ENCODE peak calls at places on chromosomes 1 and 21, in ten cellular contexts. K, O, X, D, A, R, B, I, Q and M are unnamed samples. For H3K36me3, H3K27me3 and H3K4me1, the result is how much of the 10 kb centered on the place peaks cover.

GRCh38 chr1:228953207-228953606 is 217.9 kb downstream of the RHOU start:
- DNase-seq in D (no peak), A (no peak), X (no peak), B (no peak), R (no peak), O (no peak), Q (no peak), I (no peak), K (no peak), M (no peak)

GRCh38 chr1:206496131-206496793 is 11.1 kb upstream of the RASSF5 start:
- DNase-seq in R (no peak), A (no peak), K (no peak), I (no peak), X (no peak), B (no peak), D (no peak), O (peak), Q (no peak), M (no peak)

GRCh38 chr21:35529141-35529863 is 480.2 kb upstream of the RUNX1 start:
- DNase-seq in X (peak), K (peak), B (no peak), R (no peak), A (peak), O (no peak), D (no peak), Q (no peak), I (peak), M (no peak)

GRCh38 chr1:6612641-6613360 is 730 bp upstream of the PHF13 start:
- DNase-seq in R (no peak), A (no peak), I (peak), Q (no peak), K (peak), B (peak), O (peak), D (no peak), X (peak), M (no peak)

GRCh38 chr1:91584866-91585265 is 84.2 kb downstream of the CDC7 start:
- DNase-seq in D (no peak), I (no peak), A (no peak), X (no peak), Q (no peak), R (no peak), O (no peak), B (no peak), K (no peak), M (no peak)

GRCh38 chr1:244022301-244022700 is 28.8 kb upstream of the ZBTB18 start:
- DNase-seq in O (peak), Q (peak), R (no peak), X (peak), B (no peak), D (no peak), A (no peak), K (peak), I (no peak), M (no peak)

GRCh38 chr1:201126832-201127754 is at the start of gene ASCL5:
- DNase-seq in Q (no peak), I (no peak), A (no peak), R (no peak), D (no peak), B (no peak), X (peak), O (no peak), K (no peak), M (no peak)

GRCh38 chr1:210234254-210234747 is 1.7 kb downstream of the SERTAD4 start:
- DNase-seq in O (no peak), X (no peak), K (no peak), D (no peak), B (no peak), R (no peak), I (no peak), Q (no peak), A (no peak), M (no peak)

GRCh38 chr1:6260433-6260934 is 414 bp downstream of the GPR153 start:
- DNase-seq in B (no peak), I (no peak), X (peak), R (no peak), Q (peak), O (peak), A (no peak), K (peak), D (no peak), M (no peak)

GRCh38 chr1:99808391-99809115 is 41.6 kb upstream of the AGL start:
- DNase-seq in O (no peak), A (peak), I (peak), B (peak), R (peak), X (peak), D (peak), K (peak), Q (peak), M (peak)
- H3K36me3 ChIP-seq in O (under half), A (under half), I (under half), B (under half), R (under half), X (under half), D (under half), K (under half), Q (under half), M (under half)

GRCh38 chr1:32448773-32449456 is 16.0 kb upstream of the ZBTB8B start:
- DNase-seq in B (peak), R (no peak), A (no peak), Q (peak), I (no peak), K (no peak), D (peak), X (peak), O (no peak), M (no peak)
- H3K27me3 ChIP-seq in B (under half), R (under half), A (under half), Q (under half), I (under half), K (under half), D (under half), X (under half), O (under half), M (under half)

DNA sequence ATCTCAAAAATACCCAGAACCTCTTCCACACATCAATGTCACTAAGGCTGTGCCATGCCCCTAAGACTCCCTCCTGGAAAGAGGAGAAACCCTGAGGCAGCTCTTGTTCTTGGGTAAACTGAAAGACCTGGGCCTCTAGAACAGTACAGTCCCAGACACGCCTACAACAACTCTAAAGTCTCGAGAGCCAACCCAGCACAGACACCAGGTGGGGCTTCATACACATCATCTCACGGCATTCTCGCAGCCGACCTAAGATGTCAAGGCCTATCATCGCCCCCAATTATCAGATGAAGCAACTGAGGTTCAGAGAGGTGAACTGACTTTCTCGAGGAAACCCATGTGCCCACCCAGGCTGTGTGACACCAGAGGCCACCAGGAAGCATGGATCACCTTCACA is 70.6 kb downstream of the MRPL37 start:
- DNase-seq in K (no peak), Q (no peak), I (no peak), R (no peak), X (no peak), A (no peak), O (no peak), B (no peak), D (no peak), M (no peak)
- H3K4me1 ChIP-seq in K (half or more), Q (under half), I (under half), R (under half), X (under half), A (under half), O (half or more), B (under half), D (under half), M (under half)

GRCh38 chr21:25985990-25986389 is 184.6 kb downstream of the APP start:
- DNase-seq in O (no peak), R (no peak), Q (no peak), B (no peak), K (no peak), X (no peak), A (no peak), D (no peak), I (no peak), M (no peak)

GRCh38 chr21:25984538-25984937 is 186.0 kb downstream of the APP start:
- DNase-seq in D (no peak), B (no peak), Q (no peak), A (no peak), R (no peak), K (no peak), O (no peak), X (no peak), I (no peak), M (no peak)

GRCh38 chr21:25986928-25987327 is 183.6 kb downstream of the APP start:
- DNase-seq in A (no peak), D (no peak), Q (no peak), K (no peak), O (no peak), R (no peak), I (no peak), X (no peak), B (no peak), M (no peak)

GRCh38 chr21:25980710-25981109 is 189.9 kb downstream of the APP start:
- DNase-seq in X (no peak), O (no peak), Q (no peak), R (no peak), D (no peak), A (no peak), I (no peak), K (no peak), B (no peak), M (no peak)

GRCh38 chr21:25983745-25984144 is 186.8 kb downstream of the APP start:
- DNase-seq in K (no peak), X (no peak), B (no peak), I (no peak), D (no peak), A (no peak), Q (peak), R (no peak), O (no peak), M (no peak)
- H3K36me3 ChIP-seq in K (under half), X (under half), B (under half), I (under half), D (half or more), A (under half), Q (under half), R (under half), O (under half), M (under half)

GRCh38 chr21:45972353-45972715 is 9.2 kb upstream of the COL6A1 start:
- DNase-seq in R (no peak), B (peak), Q (no peak), K (peak), D (no peak), X (no peak), O (no peak), I (no peak), A (no peak), M (no peak)

GRCh38 chr21:45971487-45972352 is 9.8 kb upstream of the COL6A1 start:
- DNase-seq in R (no peak), Q (peak), B (peak), A (no peak), D (no peak), I (no peak), X (peak), K (peak), O (peak), M (no peak)

GRCh38 chr21:45972716-45973474 is 8.7 kb upstream of the COL6A1 start:
- DNase-seq in I (no peak), R (no peak), A (no peak), O (peak), D (no peak), Q (peak), X (peak), K (peak), B (peak), M (no peak)

GRCh38 chr21:45969921-45970673 is 11.5 kb upstream of the COL6A1 start:
- DNase-seq in X (no peak), K (no peak), I (no peak), Q (no peak), B (no peak), R (no peak), O (no peak), D (no peak), A (no peak), M (no peak)

GRCh38 chr21:45970674-45971486 is 10.7 kb upstream of the COL6A1 start:
- DNase-seq in I (peak), D (no peak), Q (peak), A (peak), O (peak), B (peak), X (peak), K (peak), R (no peak), M (no peak)
- H3K27me3 ChIP-seq in I (half or more), D (under half), Q (under half), A (under half), O (under half), B (under half), X (under half), K (under half), R (under half), M (under half)